ENCODE peak calls at places on chromosomes 4 and X, in seven cellular contexts. Y, E, N, D, Q, C and H are unnamed samples.

GRCh38 chr4:183409463-183409862 is 35.0 kb upstream of the CDKN2AIP start:
- DNase-seq in Y (no peak), E (no peak), N (no peak), D (no peak), Q (no peak), C (no peak), H (no peak)

GRCh38 chrX:138945219-138945618 is 233.7 kb upstream of the FGF13 start:
- DNase-seq in Y (no peak), E (no peak), N (no peak), D (peak; percentile 13), Q (no peak), C (no peak), H (no peak)

GRCh38 chrX:133414399-133415275 is 652 bp downstream of the GPC4 start:
- DNase-seq in Y (peak; percentile 82), E (no peak), N (no peak), D (no peak), Q (no peak), C (no peak), H (no peak)

GRCh38 chrX:18210470-18210869 is 10.2 kb downstream of the BEND2 start:
- DNase-seq in Y (no peak), E (no peak), N (no peak), D (no peak), Q (no peak), C (no peak), H (no peak)

GRCh38 chrX:7372843-7373525 is 225.0 kb upstream of the PUDP start:
- DNase-seq in Y (no peak), E (no peak), N (no peak), D (no peak), Q (no peak), C (no peak), H (no peak)

GRCh38 chrX:13939741-13940597 is 89.7 kb downstream of the GEMIN8 start:
- DNase-seq in Y (no peak), E (no peak), N (no peak), D (no peak), Q (no peak), C (no peak), H (no peak)

GRCh38 chr4:17055788-17056187 is 157.3 kb upstream of the LDB2 start:
- DNase-seq in Y (no peak), E (no peak), N (no peak), D (no peak), Q (no peak), C (no peak), H (no peak)

GRCh38 chr4:85496146-85496849 is 21.3 kb downstream of the ARHGAP24 start:
- DNase-seq in Y (no peak), E (no peak), N (no peak), D (no peak), Q (no peak), C (no peak), H (no peak)

GRCh38 chr4:150668824-150669223 is 86.9 kb downstream of the MAB21L2 start:
- DNase-seq in Y (no peak), E (no peak), N (no peak), D (no peak), Q (no peak), C (no peak), H (no peak)

GRCh38 chr4:76377922-76378321 is 43.0 kb downstream of the CCDC158 start:
- DNase-seq in Y (no peak), E (no peak), N (no peak), D (no peak), Q (peak; percentile 15), C (no peak), H (peak; percentile 30)

GRCh38 chr4:99857302-99857701 is 36.9 kb downstream of the LAMTOR3 start:
- DNase-seq in Y (no peak), E (no peak), N (no peak), D (no peak), Q (no peak), C (no peak), H (no peak)

GRCh38 chr4:53592686-53593641 is 1.7 kb upstream of the LNX1 start:
- DNase-seq in Y (no peak), E (no peak), N (no peak), D (no peak), Q (peak; percentile 34), C (peak; percentile 76), H (no peak)

GRCh38 chrX:30302957-30303356 is 6.2 kb downstream of the NR0B1 start:
- DNase-seq in Y (no peak), E (no peak), N (no peak), D (no peak), Q (no peak), C (no peak), H (no peak)

GRCh38 chrX:40727599-40728252 is 7.6 kb downstream of the MED14 start:
- DNase-seq in Y (no peak), E (no peak), N (no peak), D (peak; percentile 10), Q (no peak), C (no peak), H (peak; percentile 68)

GRCh38 chrX:72128881-72129280 is 2.8 kb downstream of the RTL5 start:
- DNase-seq in Y (peak; percentile 82), E (no peak), N (no peak), D (no peak), Q (peak; percentile 23), C (no peak), H (no peak)

DNA sequence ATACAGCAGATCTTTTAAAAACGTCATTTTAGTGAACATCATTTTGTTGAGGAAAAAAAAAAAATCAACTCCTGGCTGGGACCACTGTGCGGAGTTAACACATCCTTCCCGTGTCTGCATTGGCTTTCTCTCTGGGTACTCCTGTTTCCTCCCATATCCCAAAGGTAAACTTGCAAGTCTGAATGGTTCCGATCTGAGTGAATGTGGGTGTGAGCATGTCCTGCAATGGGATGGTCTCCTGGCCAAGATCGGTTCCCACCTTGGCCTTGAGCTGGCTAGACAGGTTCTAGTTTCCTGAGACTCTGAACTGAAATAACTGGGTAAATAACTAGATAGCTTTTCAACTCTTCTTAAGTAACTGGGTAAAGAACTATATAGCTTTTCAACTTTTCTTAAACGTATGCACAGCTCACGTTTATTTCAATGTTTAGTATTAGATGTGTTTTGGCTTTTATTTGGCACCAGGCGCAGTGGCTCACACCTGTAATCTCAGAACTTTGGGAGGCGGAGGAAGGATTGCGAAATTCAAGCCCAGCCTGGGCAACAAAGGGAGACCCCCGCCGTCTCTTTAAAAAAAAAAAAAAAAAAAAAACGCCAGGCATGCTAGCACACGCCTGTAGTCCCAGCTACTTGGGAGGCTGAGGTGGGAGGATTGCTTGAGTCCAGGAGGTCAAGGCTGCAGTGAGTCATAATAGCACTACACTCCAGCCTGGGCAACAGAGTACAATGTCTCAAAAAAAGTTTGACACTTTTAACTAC is 14.0 kb downstream of the RBMX start:
- DNase-seq in Y (no peak), E (no peak), N (no peak), D (no peak), Q (no peak), C (no peak), H (no peak)
- TF ChIP-seq POLR2A in Y (no peak), E (no peak), N (no peak), D (no peak), Q (no peak), C (no peak), H (no peak)

GRCh38 chr4:41256740-41257256 is at the start of gene UCHL1:
- DNase-seq in Y (no peak), E (no peak), N (no peak), D (no peak), Q (peak; percentile 59), C (no peak), H (no peak)
- TF ChIP-seq POLR2A in Y (no peak), E (no peak), N (no peak), D (no peak), Q (peak; percentile 92), C (no peak), H (no peak)

GRCh38 chr4:3074078-3074845 is at the start of the genes HTT and HTT-AS:
- DNase-seq in Y (peak; percentile 99), E (peak; percentile 99), N (peak; percentile 96), D (peak; percentile 95), Q (peak; percentile 72), C (peak; percentile 97), H (peak; percentile 99)
- TF ChIP-seq POLR2A in Y (no peak), E (no peak), N (peak; percentile 75), D (peak; percentile 46), Q (peak; percentile 63), C (no peak), H (peak; percentile 66)

GRCh38 chr4:88284378-88285234 is at the start of gene PPM1K:
- DNase-seq in Y (peak; percentile 100), E (peak; percentile 100), N (peak; percentile 99), D (peak; percentile 98), Q (peak; percentile 83), C (peak; percentile 98), H (peak; percentile 100)
- TF ChIP-seq POLR2A in Y (no peak), E (no peak), N (peak; percentile 94), D (peak; percentile 93), Q (peak; percentile 26), C (peak; percentile 55), H (peak; percentile 75)

GRCh38 chr4:81468685-81469084 is 3.0 kb downstream of the RASGEF1B start:
- DNase-seq in Y (no peak), E (no peak), N (no peak), D (no peak), Q (no peak), C (no peak), H (no peak)

GRCh38 chr4:81471361-81472248 is at the start of gene RASGEF1B:
- DNase-seq in Y (peak; percentile 97), E (peak; percentile 98), N (peak; percentile 80), D (peak; percentile 71), Q (peak; percentile 16), C (peak; percentile 79), H (peak; percentile 97)

GRCh38 chr4:81469774-81470455 is 1.8 kb downstream of the RASGEF1B start:
- DNase-seq in Y (no peak), E (no peak), N (no peak), D (no peak), Q (no peak), C (no peak), H (no peak)

GRCh38 chr4:81472249-81473085 is 760 bp upstream of the RASGEF1B start:
- DNase-seq in Y (peak; percentile 88), E (peak; percentile 84), N (no peak), D (no peak), Q (peak; percentile 14), C (no peak), H (no peak)

DNA sequence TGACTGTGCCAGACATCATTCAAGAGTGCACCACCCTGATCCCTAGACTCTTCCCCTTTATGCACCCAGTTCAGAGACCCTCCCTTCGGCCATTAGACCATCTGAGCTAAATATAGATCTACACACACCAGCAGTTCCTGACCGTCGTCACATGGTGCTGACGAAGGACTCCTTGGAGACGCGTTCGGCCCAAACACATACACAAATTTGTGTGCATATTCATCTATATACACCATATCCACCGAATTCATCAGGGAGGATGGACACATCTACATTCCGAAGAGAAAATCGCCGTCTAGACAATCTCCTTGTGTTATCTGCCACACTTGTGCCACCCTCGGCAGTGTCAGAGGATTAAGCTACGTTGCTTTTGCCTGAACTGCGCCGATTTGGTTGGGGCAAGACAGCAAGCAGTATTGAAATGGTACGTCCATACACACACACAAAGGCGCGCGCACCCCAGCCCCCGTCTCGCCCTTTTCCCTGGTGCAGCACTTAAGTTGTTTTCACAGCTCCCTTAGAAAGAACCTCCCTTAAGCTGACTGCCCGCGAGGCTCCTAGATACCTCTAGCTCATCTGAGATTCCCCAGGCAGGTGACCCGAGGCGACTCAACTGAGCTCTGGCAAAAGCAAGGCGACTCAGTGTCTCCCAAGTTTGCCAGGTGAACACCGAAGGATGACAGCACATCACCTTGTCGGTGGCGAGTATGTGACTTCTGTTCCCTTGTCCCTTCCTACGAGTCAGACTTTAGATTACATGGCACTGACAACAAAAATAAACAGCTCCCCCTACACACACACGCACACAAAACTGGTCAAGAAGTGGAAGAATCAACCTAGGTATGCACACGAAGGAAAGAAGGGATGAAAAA is 1.0 kb downstream of the RASGEF1B start:
- DNase-seq in Y (peak; percentile 93), E (peak; percentile 87), N (peak; percentile 29), D (peak; percentile 54), Q (no peak), C (no peak), H (peak; percentile 62)
- TF ChIP-seq POLR2A in Y (no peak), E (no peak), N (no peak), D (peak; percentile 43), Q (no peak), C (no peak), H (no peak)